ENCODE peak calls at places on chromosome 16, in five cellular contexts. X, G, O, M and J are unnamed samples.

GRCh38 chr16:27189335-27189972 is 13.9 kb upstream of the KDM8 start:
- DNase-seq in X (no peak), G (no peak), O (no peak), M (no peak), J (no peak)

GRCh38 chr16:68351463-68351862 is 40.6 kb downstream of the PRMT7 start:
- DNase-seq in X (no peak), G (no peak), O (no peak), M (no peak), J (no peak)

GRCh38 chr16:88287219-88287618 is 95.5 kb upstream of the ZNF469 start:
- DNase-seq in X (peak; percentile 63), G (peak; percentile 43), O (no peak), M (no peak), J (peak; percentile 1)

GRCh38 chr16:73057369-73058210 is 9.7 kb upstream of the ZFHX3 start:
- DNase-seq in X (no peak), G (no peak), O (no peak), M (peak; percentile 48), J (no peak)

GRCh38 chr16:67862623-67863583 is 9.9 kb upstream of the EDC4 start:
- DNase-seq in X (no peak), G (no peak), O (no peak), M (peak; percentile 77), J (no peak)

GRCh38 chr16:1877804-1878203 is 5.8 kb upstream of the MEIOB start:
- DNase-seq in X (no peak), G (no peak), O (no peak), M (no peak), J (no peak)

GRCh38 chr16:30659507-30660423 is 1.5 kb downstream of the FBRS start:
- DNase-seq in X (no peak), G (peak; percentile 58), O (no peak), M (no peak), J (peak; percentile 27)

GRCh38 chr16:51049276-51049675 is 101.8 kb downstream of the SALL1 start:
- DNase-seq in X (no peak), G (no peak), O (no peak), M (no peak), J (no peak)

GRCh38 chr16:86085161-86085611 is 186.2 kb downstream of the IRF8 start:
- DNase-seq in X (no peak), G (no peak), O (no peak), M (no peak), J (no peak)

GRCh38 chr16:12617401-12617819 is 186.3 kb downstream of the CPPED1 start:
- DNase-seq in X (no peak), G (no peak), O (no peak), M (no peak), J (no peak)

GRCh38 chr16:49556252-49557069 is 182.9 kb downstream of the C16orf78 start:
- DNase-seq in X (peak; percentile 4), G (no peak), O (peak; percentile 40), M (no peak), J (no peak)
- H3K4me3 ChIP-seq in X (no peak overlapping the region), G (no peak overlapping the region), O (no peak overlapping the region), M (no peak overlapping the region), J (no peak overlapping the region)

GRCh38 chr16:58421529-58421928 is 29.3 kb downstream of the GINS3 start:
- DNase-seq in X (no peak), G (no peak), O (peak; percentile 46), M (peak; percentile 50), J (no peak)
- H3K4me3 ChIP-seq in X (no peak overlapping the region), G (no peak overlapping the region), O (no peak overlapping the region), M (peak overlapping the region; percentile 59), J (no peak overlapping the region)

DNA sequence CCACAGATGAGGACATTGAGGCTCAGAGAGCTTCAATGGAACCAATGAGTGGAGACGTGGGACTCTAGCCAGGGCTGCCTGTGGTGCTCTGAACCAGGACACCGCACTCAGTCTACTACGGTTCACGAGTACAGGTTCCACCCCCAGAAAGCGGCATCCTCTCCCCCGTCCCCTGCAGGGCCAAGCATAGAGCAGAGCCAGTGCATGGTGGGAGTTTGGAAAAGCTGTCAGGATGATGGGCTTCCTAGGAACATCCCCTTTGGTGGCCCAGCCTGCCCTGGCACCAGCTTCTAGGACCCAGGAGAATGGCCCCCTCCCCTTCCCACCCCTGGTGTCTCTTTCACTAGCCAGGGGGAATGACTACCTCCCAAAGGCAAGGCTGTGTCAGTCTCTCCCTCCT is 8.4 kb downstream of the ZNF319 start:
- DNase-seq in X (no peak), G (no peak), O (no peak), M (no peak), J (no peak)
- H3K4me3 ChIP-seq in X (no peak overlapping the region), G (no peak overlapping the region), O (no peak overlapping the region), M (no peak overlapping the region), J (no peak overlapping the region)

GRCh38 chr16:19882186-19882585 is 2.5 kb downstream of the GPRC5B start:
- DNase-seq in X (no peak), G (no peak), O (peak; percentile 16), M (no peak), J (no peak)

GRCh38 chr16:19881783-19882182 is 2.9 kb downstream of the GPRC5B start:
- DNase-seq in X (no peak), G (no peak), O (no peak), M (no peak), J (no peak)

GRCh38 chr16:19884021-19884485 is 595 bp downstream of the GPRC5B start:
- DNase-seq in X (no peak), G (no peak), O (no peak), M (peak; percentile 23), J (no peak)

GRCh38 chr16:19883296-19883951 is 1.2 kb downstream of the GPRC5B start:
- DNase-seq in X (no peak), G (no peak), O (peak; percentile 24), M (peak; percentile 48), J (no peak)

DNA sequence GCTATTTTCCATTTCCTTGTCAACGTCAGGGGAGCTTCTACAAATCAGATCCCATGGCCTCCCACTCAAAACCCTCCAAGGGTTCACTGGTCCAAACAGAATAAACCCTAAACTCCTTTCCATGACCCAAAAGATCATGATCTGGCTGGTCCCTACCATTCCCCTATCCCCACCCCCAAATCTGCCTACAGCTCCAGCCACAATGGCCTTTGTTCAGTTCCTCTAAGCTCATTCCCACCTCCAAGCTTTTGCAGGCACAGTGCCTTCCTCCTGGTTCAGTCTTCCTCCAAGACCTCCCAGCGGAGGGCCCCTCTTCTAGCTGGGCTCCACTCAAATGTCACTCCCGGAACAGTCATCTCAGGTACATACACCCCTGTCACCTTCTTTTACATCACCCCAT is 2.0 kb downstream of the GPRC5B start:
- DNase-seq in X (no peak), G (no peak), O (no peak), M (no peak), J (no peak)
- H3K4me3 ChIP-seq in X (no peak overlapping the region), G (no peak overlapping the region), O (peak overlapping the region; percentile 70), M (peak overlapping the region; percentile 93), J (no peak overlapping the region)

GRCh38 chr16:4113358-4114256 is 2.6 kb downstream of the ADCY9 start:
- DNase-seq in X (no peak), G (no peak), O (no peak), M (peak; percentile 20), J (no peak)
- H3K4me3 ChIP-seq in X (no peak overlapping the region), G (no peak overlapping the region), O (peak overlapping the region; percentile 35), M (peak overlapping the region; percentile 82), J (peak overlapping the region; percentile 40)